ENCODE peak calls at places on chromosomes 12 and 14, in four cellular contexts. C, F, P and Y are unnamed samples.

GRCh38 chr14:93984987-93985410 is 8.6 kb upstream of the ASB2 start:
- DNase-seq in C (no peak), F (peak), P (peak), Y (peak)

GRCh38 chr14:95619785-95620417 is 66.3 kb upstream of the TCL1B start:
- DNase-seq in C (no peak), F (no peak), P (no peak), Y (no peak)

GRCh38 chr12:7134371-7135166 is 4.4 kb downstream of the CLSTN3 start:
- DNase-seq in C (no peak), F (no peak), P (no peak), Y (no peak)

GRCh38 chr12:76685246-76685678 is 78.7 kb upstream of the ZDHHC17 start:
- DNase-seq in C (no peak), F (no peak), P (no peak), Y (peak)

GRCh38 chr12:18259906-18260682 is 1.2 kb upstream of the PIK3C2G start:
- DNase-seq in C (no peak), F (no peak), P (no peak), Y (no peak)

GRCh38 chr12:95205685-95206084 is 11.6 kb downstream of the FGD6 start:
- DNase-seq in C (no peak), F (no peak), P (no peak), Y (no peak)

GRCh38 chr14:87155850-87156491 is 837.0 kb downstream of the GALC start:
- DNase-seq in C (no peak), F (no peak), P (no peak), Y (no peak)

GRCh38 chr14:61923348-61923747 is 161.1 kb downstream of the SNAPC1 start:
- DNase-seq in C (no peak), F (no peak), P (no peak), Y (no peak)

GRCh38 chr12:11797993-11798720 is 148.7 kb downstream of the ETV6 start:
- DNase-seq in C (no peak), F (no peak), P (no peak), Y (no peak)

GRCh38 chr14:73610692-73611091 is 1.6 kb upstream of the ACOT6 start:
- DNase-seq in C (no peak), F (peak), P (no peak), Y (peak)

GRCh38 chr12:29229158-29229505 is 80.1 kb downstream of the FAR2 start:
- DNase-seq in C (no peak), F (no peak), P (no peak), Y (no peak)

GRCh38 chr14:69606258-69606657 is 5.1 kb upstream of the SUSD6 start:
- DNase-seq in C (no peak), F (no peak), P (no peak), Y (no peak)

GRCh38 chr12:75868501-75868900 is 163.1 kb downstream of the PHLDA1 start:
- DNase-seq in C (no peak), F (no peak), P (no peak), Y (no peak)

GRCh38 chr12:8696402-8697100 is 1.2 kb upstream of the RIMKLB start:
- DNase-seq in C (no peak), F (no peak), P (no peak), Y (no peak)

GRCh38 chr14:24068711-24069410 is 2.5 kb upstream of the CPNE6 start:
- DNase-seq in C (no peak), F (no peak), P (no peak), Y (no peak)

GRCh38 chr14:56532546-56532945 is 47.1 kb upstream of the TMEM260 start:
- DNase-seq in C (no peak), F (no peak), P (no peak), Y (no peak)

GRCh38 chr12:118404876-118405521 is 28.6 kb downstream of the SUDS3 start:
- DNase-seq in C (peak), F (peak), P (peak), Y (peak)

GRCh38 chr12:26994109-26994508 is 20.1 kb downstream of the TM7SF3 start:
- DNase-seq in C (no peak), F (no peak), P (no peak), Y (no peak)

GRCh38 chr14:101599234-101599885 is 38.1 kb downstream of the DIO3 start:
- DNase-seq in C (no peak), F (no peak), P (no peak), Y (no peak)

GRCh38 chr14:55701638-55702037 is 121.6 kb downstream of the KTN1 start:
- DNase-seq in C (peak), F (no peak), P (no peak), Y (no peak)

GRCh38 chr12:76622915-76623314 is 63.3 kb upstream of the OSBPL8 start:
- DNase-seq in C (no peak), F (no peak), P (no peak), Y (no peak)

GRCh38 chr14:97177016-97177415 is 379.8 kb downstream of the VRK1 start:
- DNase-seq in C (no peak), F (no peak), P (peak), Y (no peak)

GRCh38 chr12:46831335-46832083 is 5.7 kb upstream of the SLC38A4 start:
- DNase-seq in C (no peak), F (no peak), P (peak), Y (peak)

GRCh38 chr12:29844667-29845066 is 60.9 kb upstream of the TMTC1 start:
- DNase-seq in C (no peak), F (no peak), P (no peak), Y (no peak)

GRCh38 chr12:104793280-104793679 is 164.8 kb downstream of the SLC41A2 start:
- DNase-seq in C (no peak), F (no peak), P (no peak), Y (no peak)

GRCh38 chr14:29607129-29607528 is 320.5 kb downstream of the PRKD1 start:
- DNase-seq in C (no peak), F (no peak), P (no peak), Y (no peak)

GRCh38 chr14:89540009-89540829 is 123.2 kb upstream of the FOXN3 start:
- DNase-seq in C (no peak), F (no peak), P (no peak), Y (no peak)

GRCh38 chr12:74229671-74230070 is 308.0 kb upstream of the ATXN7L3B start:
- DNase-seq in C (no peak), F (no peak), P (no peak), Y (no peak)

DNA sequence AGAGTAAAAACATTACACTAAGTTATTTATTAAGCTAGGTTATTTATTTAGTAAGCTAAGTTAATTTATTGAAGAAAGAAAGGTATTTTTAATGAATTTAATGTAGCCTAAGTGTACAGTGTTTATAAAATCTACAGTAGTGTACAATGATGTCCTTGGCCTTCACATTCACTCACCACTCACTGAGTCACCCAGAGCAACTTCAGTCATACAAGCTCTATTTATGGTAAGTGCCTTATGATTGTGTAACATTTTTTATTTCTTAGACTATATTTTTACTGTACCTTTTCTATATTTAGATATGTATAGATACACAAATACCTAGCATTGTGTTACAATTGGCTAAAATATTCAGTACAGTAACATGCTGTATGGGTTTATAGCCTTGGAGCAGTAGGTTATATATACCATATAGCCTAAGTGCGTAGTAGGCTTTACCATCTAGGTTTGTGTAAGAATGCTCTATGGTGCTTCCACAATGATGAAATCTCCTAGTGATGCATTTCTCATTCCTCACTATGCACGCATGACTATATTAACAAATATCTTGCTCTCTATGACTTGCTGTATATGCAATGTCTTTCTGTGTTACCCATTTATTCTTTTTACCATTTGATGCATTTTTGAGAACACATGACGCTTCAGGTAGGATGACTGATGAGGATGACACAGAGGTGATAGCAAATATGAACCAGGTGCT is 309.6 kb upstream of the ATXN7L3B start:
- DNase-seq in C (no peak), F (no peak), P (no peak), Y (no peak)
- TF ChIP-seq USF1 in C (no peak), F (no peak), P (no peak), Y (no peak)

GRCh38 chr12:115891551-115891950 is 385.9 kb downstream of the MED13L start:
- DNase-seq in C (no peak), F (no peak), P (no peak), Y (no peak)

GRCh38 chr12:115898670-115899069 is 378.8 kb downstream of the MED13L start:
- DNase-seq in C (no peak), F (no peak), P (no peak), Y (no peak)

GRCh38 chr12:115897718-115898117 is 379.8 kb downstream of the MED13L start:
- DNase-seq in C (no peak), F (no peak), P (no peak), Y (no peak)

DNA sequence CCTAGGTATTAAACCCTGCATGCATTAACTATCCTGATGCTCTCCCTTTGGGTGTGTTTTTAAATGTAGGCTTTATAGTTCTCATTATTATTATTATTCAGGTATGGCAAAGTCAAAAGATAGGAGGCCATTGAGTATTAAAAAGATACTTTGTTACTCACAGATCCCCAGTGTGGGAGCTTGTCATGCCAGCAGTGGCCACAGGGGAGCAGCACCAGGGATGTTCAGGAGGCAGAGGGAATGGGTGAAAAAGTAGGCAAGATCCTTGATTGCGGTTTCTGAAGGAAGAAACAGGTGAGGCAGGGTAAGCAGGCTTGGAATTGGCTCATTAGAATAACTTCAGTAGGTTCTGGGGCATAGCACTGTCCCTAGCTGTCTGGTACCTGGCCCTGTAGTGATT is 382.2 kb downstream of the MED13L start:
- DNase-seq in C (no peak), F (peak), P (no peak), Y (peak)
- TF ChIP-seq USF1 in C (no peak), F (no peak), P (no peak), Y (no peak)

GRCh38 chr12:113899042-113899843 is 66.9 kb downstream of the RBM19 start:
- DNase-seq in C (no peak), F (no peak), P (no peak), Y (no peak)
- TF ChIP-seq USF1 in C (no peak), F (no peak), P (no peak), Y (no peak)

GRCh38 chr12:94191023-94191422 is 42.6 kb downstream of the PLXNC1 start:
- DNase-seq in C (no peak), F (no peak), P (no peak), Y (no peak)
- TF ChIP-seq USF1 in C (no peak), F (no peak), P (no peak), Y (no peak)

DNA sequence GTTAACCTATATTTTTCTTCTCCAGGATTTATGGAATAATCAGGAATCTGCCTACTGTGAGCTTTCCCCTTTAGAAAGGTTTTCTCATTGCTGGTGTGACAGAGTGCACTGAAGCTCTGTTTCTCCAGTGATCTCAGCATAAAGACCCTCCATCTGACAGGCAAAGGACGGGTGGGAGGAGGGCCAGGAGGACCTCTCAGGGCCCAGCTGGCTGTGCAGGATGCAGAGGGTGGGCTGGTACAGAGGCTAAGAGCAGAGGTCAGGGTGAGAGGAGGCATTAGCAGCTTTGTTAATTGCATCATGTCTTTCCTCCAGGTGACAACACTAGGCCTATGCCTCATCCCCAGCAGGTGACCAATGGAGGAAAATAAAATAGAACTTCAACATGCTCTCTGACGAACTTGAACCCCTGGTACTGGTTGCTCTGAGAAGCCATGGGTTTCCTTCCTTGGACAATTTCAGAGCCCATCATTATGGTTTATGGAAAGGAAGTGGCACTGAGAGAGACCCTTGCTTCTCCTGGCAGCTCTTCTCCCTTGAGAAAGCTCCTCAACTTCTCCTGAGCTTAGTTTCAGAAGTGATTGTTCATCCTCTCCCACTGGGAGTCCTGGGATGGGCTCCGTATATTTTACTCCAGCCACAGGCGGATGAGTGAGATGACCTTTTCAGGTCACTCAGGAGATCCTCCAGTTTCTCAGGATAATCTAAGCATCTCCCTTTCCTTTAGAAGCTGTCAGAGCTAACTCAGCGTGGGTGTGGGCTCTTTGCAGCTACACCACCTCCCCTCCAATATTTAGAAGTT is 45.8 kb upstream of the ATP23 start:
- DNase-seq in C (no peak), F (no peak), P (no peak), Y (no peak)
- TF ChIP-seq USF1 in C (no peak), F (no peak), P (no peak), Y (no peak)

GRCh38 chr14:34220921-34221320 is 241.1 kb downstream of the SPTSSA start:
- DNase-seq in C (peak), F (no peak), P (no peak), Y (no peak)

GRCh38 chr14:34222867-34223266 is 239.2 kb downstream of the SPTSSA start:
- DNase-seq in C (no peak), F (no peak), P (peak), Y (no peak)

GRCh38 chr14:34223302-34224150 is 238.5 kb downstream of the SPTSSA start:
- DNase-seq in C (no peak), F (no peak), P (no peak), Y (no peak)

GRCh38 chr14:34220311-34220710 is 241.7 kb downstream of the SPTSSA start:
- DNase-seq in C (no peak), F (no peak), P (no peak), Y (no peak)

GRCh38 chr14:34222122-34222521 is 239.9 kb downstream of the SPTSSA start:
- DNase-seq in C (no peak), F (no peak), P (no peak), Y (no peak)
- TF ChIP-seq USF1 in C (no peak), F (no peak), P (no peak), Y (no peak)

GRCh38 chr14:64705406-64706118 is 1.3 kb downstream of the PLEKHG3 start:
- DNase-seq in C (no peak), F (no peak), P (peak), Y (no peak)

GRCh38 chr14:64706119-64706465 is 1.9 kb downstream of the PLEKHG3 start:
- DNase-seq in C (no peak), F (no peak), P (no peak), Y (no peak)

GRCh38 chr14:64703393-64704144 is 655 bp upstream of the PLEKHG3 start:
- DNase-seq in C (no peak), F (no peak), P (no peak), Y (no peak)

GRCh38 chr14:64704145-64704742 is at the start of gene PLEKHG3:
- DNase-seq in C (no peak), F (peak), P (peak), Y (peak)

DNA sequence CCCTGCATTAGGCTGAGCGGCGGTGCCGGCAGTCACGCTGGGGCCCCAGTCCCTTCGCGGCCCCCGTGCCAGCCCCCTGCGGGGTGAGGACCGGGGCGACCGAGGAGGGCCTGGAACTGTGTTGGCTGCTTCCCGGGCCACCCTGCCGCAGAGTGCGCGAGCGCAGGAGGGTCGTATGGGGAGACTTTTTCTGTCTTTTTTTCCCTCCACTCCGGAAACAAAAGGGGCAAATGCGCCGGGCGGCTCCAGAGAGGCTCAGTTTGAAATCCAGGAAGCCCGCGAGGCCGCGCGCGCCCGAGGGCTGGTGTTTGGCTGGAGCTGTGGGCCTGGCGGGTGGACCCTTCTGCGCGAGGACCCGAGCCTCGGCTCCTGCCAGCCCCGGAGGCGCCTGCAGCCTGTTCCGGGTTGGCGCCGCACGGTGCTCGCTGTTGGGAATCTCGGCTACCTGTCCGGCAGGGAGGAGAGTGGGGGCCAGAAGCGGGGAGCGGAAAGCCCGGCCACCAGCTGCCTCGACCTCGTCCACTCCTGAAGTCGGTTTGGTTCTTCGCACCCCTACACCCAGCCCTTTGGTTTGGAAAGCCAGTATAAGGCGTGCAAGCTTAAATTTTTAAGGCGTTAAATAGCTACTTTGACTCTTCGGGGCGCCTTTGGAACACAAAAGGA is 650 bp downstream of the PLEKHG3 start:
- DNase-seq in C (no peak), F (no peak), P (peak), Y (no peak)
- TF ChIP-seq USF1 in C (no peak), F (no peak), P (no peak), Y (no peak)